ENCODE peak calls at places on chromosome 2, in six cellular contexts. G is RWPE1, U is right lobe of liver, Q is mesothelial cell of epicardium, Y is kidney epithelial cell, C is A549. Z is an unnamed sample.

GRCh38 chr2:81324046-81324445 is 1019.5 kb upstream of the LRRTM1 start:
- DNase-seq in G (no peak), U (no peak), Q (no peak), Y (peak), C (no peak), Z (peak)

GRCh38 chr2:106701134-106701994 is 184.6 kb downstream of the ST6GAL2 start:
- DNase-seq in G (no peak), U (no peak), Q (no peak), Y (no peak), C (no peak), Z (no peak)

GRCh38 chr2:97210336-97210735 is 97.4 kb downstream of the ANKRD36 start:
- DNase-seq in G (no peak), U (no peak), Q (no peak), Y (no peak), C (no peak), Z (no peak)

GRCh38 chr2:109679627-109680026 is 65.5 kb downstream of the SOWAHC start:
- DNase-seq in G (no peak), U (no peak), Q (no peak), Y (no peak), C (no peak), Z (no peak)

GRCh38 chr2:8989536-8990079 is 13.9 kb downstream of the MBOAT2 start:
- DNase-seq in G (no peak), U (no peak), Q (no peak), Y (no peak), C (no peak), Z (no peak)

GRCh38 chr2:71498261-71498701 is 44.9 kb downstream of the DYSF start:
- DNase-seq in G (peak), U (no peak), Q (no peak), Y (peak), C (peak), Z (peak)

GRCh38 chr2:45674035-45674791 is 22.7 kb downstream of the PRKCE start:
- DNase-seq in G (no peak), U (no peak), Q (no peak), Y (no peak), C (no peak), Z (no peak)

GRCh38 chr2:100752628-100753333 is 67.2 kb upstream of the NPAS2 start:
- DNase-seq in G (peak), U (no peak), Q (no peak), Y (peak), C (peak), Z (peak)

GRCh38 chr2:218444692-218445357 is 25.9 kb downstream of the VIL1 start:
- DNase-seq in G (no peak), U (peak), Q (no peak), Y (no peak), C (no peak), Z (no peak)

GRCh38 chr2:128309341-128310093 is 9.2 kb downstream of the HS6ST1 start:
- DNase-seq in G (no peak), U (peak), Q (peak), Y (no peak), C (no peak), Z (no peak)

GRCh38 chr2:160651416-160652200 is 158.0 kb upstream of the RBMS1 start:
- DNase-seq in G (no peak), U (no peak), Q (no peak), Y (no peak), C (no peak), Z (no peak)

GRCh38 chr2:74334931-74335333 is 8.3 kb downstream of the SLC4A5 start:
- DNase-seq in G (peak), U (peak), Q (peak), Y (peak), C (peak), Z (peak)

GRCh38 chr2:146523218-146523617 is 1321.6 kb upstream of the ACVR2A start:
- DNase-seq in G (no peak), U (no peak), Q (no peak), Y (no peak), C (no peak), Z (peak)

GRCh38 chr2:163621445-163622004 is 114.3 kb downstream of the FIGN start:
- DNase-seq in G (no peak), U (no peak), Q (no peak), Y (no peak), C (no peak), Z (no peak)

GRCh38 chr2:78541088-78541450 is 484.4 kb upstream of the REG3G start:
- DNase-seq in G (no peak), U (no peak), Q (no peak), Y (no peak), C (no peak), Z (no peak)

GRCh38 chr2:196487426-196487825 is 152.1 kb upstream of the CCDC150 start:
- DNase-seq in G (no peak), U (no peak), Q (no peak), Y (no peak), C (no peak), Z (no peak)

GRCh38 chr2:237451582-237452469 is 35.2 kb upstream of the MLPH start:
- DNase-seq in G (no peak), U (no peak), Q (no peak), Y (no peak), C (no peak), Z (no peak)

GRCh38 chr2:226790436-226790835 is 9.2 kb downstream of the IRS1 start:
- DNase-seq in G (no peak), U (no peak), Q (no peak), Y (no peak), C (no peak), Z (no peak)

GRCh38 chr2:126707941-126708340 is 52.0 kb downstream of the GYPC start:
- DNase-seq in G (no peak), U (no peak), Q (no peak), Y (no peak), C (no peak), Z (no peak)

GRCh38 chr2:46381263-46381849 is 84.1 kb downstream of the EPAS1 start:
- DNase-seq in G (no peak), U (no peak), Q (no peak), Y (no peak), C (no peak), Z (no peak)

GRCh38 chr2:171678619-171679018 is 8.7 kb upstream of the DYNC1I2 start:
- DNase-seq in G (no peak), U (no peak), Q (no peak), Y (no peak), C (no peak), Z (no peak)

GRCh38 chr2:213703699-213704098 is 419.4 kb downstream of the SPAG16 start:
- DNase-seq in G (no peak), U (no peak), Q (no peak), Y (no peak), C (no peak), Z (no peak)

GRCh38 chr2:161146996-161147395 is 13.2 kb upstream of the TANK start:
- DNase-seq in G (no peak), U (no peak), Q (no peak), Y (no peak), C (no peak), Z (no peak)

GRCh38 chr2:218983971-218984238 is 1.1 kb downstream of the FEV start:
- DNase-seq in G (no peak), U (no peak), Q (no peak), Y (no peak), C (no peak), Z (no peak)

GRCh38 chr2:218536804-218537494 is 31.2 kb downstream of the USP37 start:
- DNase-seq in G (no peak), U (peak), Q (no peak), Y (no peak), C (no peak), Z (peak)

GRCh38 chr2:201813996-201814845 is 7.9 kb downstream of the CDK15 start:
- DNase-seq in G (no peak), U (no peak), Q (no peak), Y (no peak), C (no peak), Z (no peak)

GRCh38 chr2:149224458-149224857 is 105.9 kb upstream of the LYPD6 start:
- DNase-seq in G (no peak), U (no peak), Q (no peak), Y (no peak), C (no peak), Z (no peak)

DNA sequence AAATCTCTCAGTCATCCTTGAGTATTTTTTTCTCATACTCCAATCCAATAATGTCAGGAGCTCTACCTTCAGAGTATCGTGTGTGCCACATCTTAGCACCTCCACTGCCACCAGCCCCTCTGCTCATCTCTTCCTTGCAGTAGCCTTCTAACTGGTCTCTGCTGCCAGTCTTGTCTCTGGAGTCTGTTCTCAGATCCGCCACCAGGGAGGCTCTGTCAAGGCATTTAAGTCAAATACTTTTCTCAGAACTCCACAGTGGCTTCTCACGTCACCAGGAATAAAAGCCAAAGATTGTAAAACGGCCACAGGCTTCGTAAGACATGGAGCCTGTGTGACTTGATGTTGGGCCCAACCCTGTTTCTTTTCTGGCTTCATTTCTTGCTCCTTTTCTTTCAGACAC is 7.1 kb downstream of the UNC50 start:
- DNase-seq in G (no peak), U (no peak), Q (no peak), Y (no peak), C (no peak), Z (no peak)
- TF ChIP-seq CTCF in G (no peak), U (no peak), Q (no peak), Y (no peak), C (no peak), Z (no peak)

DNA sequence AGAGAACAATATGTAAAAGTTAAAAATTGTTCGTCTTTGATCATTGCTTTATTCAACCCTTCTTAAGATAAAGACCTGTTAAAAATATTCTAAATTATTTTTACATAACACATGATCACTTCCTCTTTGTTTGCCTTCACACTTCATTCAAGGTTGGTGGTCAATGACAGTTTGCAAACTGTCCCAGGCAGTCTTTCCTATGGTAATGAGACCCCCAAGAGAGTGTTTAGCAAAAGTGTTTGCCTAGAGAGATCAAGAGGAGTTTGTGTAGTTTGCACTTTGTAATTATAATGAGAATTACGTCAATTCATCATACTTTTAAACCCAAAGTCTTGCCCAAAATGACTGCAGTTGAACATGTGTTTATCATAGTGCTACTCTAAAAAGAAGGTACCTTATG is 77.2 kb upstream of the ABCA12 start:
- DNase-seq in G (no peak), U (no peak), Q (no peak), Y (no peak), C (no peak), Z (no peak)
- TF ChIP-seq CTCF in G (no peak), U (no peak), Q (no peak), Y (no peak), C (no peak), Z (no peak)

GRCh38 chr2:24353364-24353763 is 7.0 kb downstream of the ITSN2 start:
- DNase-seq in G (no peak), U (no peak), Q (no peak), Y (no peak), C (no peak), Z (no peak)
- TF ChIP-seq CTCF in G (no peak), U (no peak), Q (no peak), Y (no peak), C (no peak), Z (no peak)

GRCh38 chr2:240664622-240665021 is 18.1 kb downstream of the AQP12B start:
- DNase-seq in G (no peak), U (no peak), Q (no peak), Y (no peak), C (no peak), Z (no peak)

GRCh38 chr2:240662681-240663080 is 20.0 kb downstream of the AQP12B start:
- DNase-seq in G (no peak), U (no peak), Q (no peak), Y (no peak), C (no peak), Z (peak)

GRCh38 chr2:240663791-240664190 is 18.9 kb downstream of the AQP12B start:
- DNase-seq in G (no peak), U (no peak), Q (no peak), Y (no peak), C (no peak), Z (no peak)
- TF ChIP-seq CTCF in G (no peak), U (no peak), Q (no peak), Y (no peak), C (no peak), Z (no peak)

Z was measured in MCF 10A.